ENCODE peak calls at places on chromosome 22, in nine cellular contexts. N is hypothalamus; H is Ammon's horn; B is neuronal stem cell; O is CD4-positive, alpha-beta memory T cell; Q is GM12865; G is HCT116; X is T-helper 1 cell; E is AG04450. F is an unnamed sample.

GRCh38 chr22:18999416-18999815 is 63.3 kb upstream of the PRODH start:
- DNase-seq in N (no peak), H (no peak), B (no peak), O (no peak), Q (no peak), G (no peak), X (no peak), E (no peak), F (no peak)

GRCh38 chr22:49595465-49596078 is 232.1 kb downstream of the BRD1 start:
- DNase-seq in N (no peak), H (no peak), B (no peak), O (no peak), Q (no peak), G (no peak), X (no peak), E (no peak), F (no peak)

GRCh38 chr22:50737728-50738648 is at the start of gene ACR:
- DNase-seq in N (no peak), H (no peak), B (no peak), O (no peak), Q (no peak), G (no peak), X (no peak), E (no peak), F (no peak)

GRCh38 chr22:38871360-38872171 is 450 bp downstream of the CBX6 start:
- DNase-seq in N (no peak), H (no peak), B (no peak), O (peak; percentile 32), Q (no peak), G (no peak), X (no peak), E (no peak), F (peak; percentile 18)

GRCh38 chr22:25402501-25403283 is 161.8 kb upstream of the GRK3 start:
- DNase-seq in N (no peak), H (no peak), B (no peak), O (no peak), Q (no peak), G (no peak), X (no peak), E (no peak), F (no peak)

GRCh38 chr22:43337946-43338345 is 5.2 kb downstream of the SCUBE1 start:
- DNase-seq in N (no peak), H (no peak), B (no peak), O (no peak), Q (no peak), G (no peak), X (no peak), E (no peak), F (no peak)

GRCh38 chr22:48268771-48269552 is 1506.5 kb downstream of the TBC1D22A start:
- DNase-seq in N (no peak), H (no peak), B (no peak), O (no peak), Q (no peak), G (no peak), X (no peak), E (no peak), F (no peak)

GRCh38 chr22:24807284-24807950 is 1.4 kb downstream of the SGSM1 start:
- DNase-seq in N (no peak), H (peak; percentile 52), B (no peak), O (no peak), Q (no peak), G (no peak), X (no peak), E (no peak), F (no peak)

GRCh38 chr22:40498454-40499186 is 128.2 kb downstream of the SGSM3 start:
- DNase-seq in N (no peak), H (no peak), B (no peak), O (no peak), Q (peak; percentile 62), G (peak; percentile 91), X (no peak), E (peak; percentile 89), F (no peak)

GRCh38 chr22:43825651-43826050 is 13.5 kb upstream of the EFCAB6 start:
- DNase-seq in N (no peak), H (no peak), B (no peak), O (no peak), Q (no peak), G (no peak), X (no peak), E (no peak), F (no peak)

GRCh38 chr22:20422965-20423635 is 14.5 kb downstream of the SCARF2 start:
- DNase-seq in N (peak; percentile 81), H (peak; percentile 91), B (no peak), O (no peak), Q (no peak), G (no peak), X (no peak), E (no peak), F (no peak)

GRCh38 chr22:24984122-24984521 is 31.6 kb downstream of the KIAA1671 start:
- DNase-seq in N (no peak), H (no peak), B (no peak), O (no peak), Q (no peak), G (no peak), X (no peak), E (no peak), F (no peak)

GRCh38 chr22:44526431-44527115 is 28.5 kb upstream of the RTL6 start:
- DNase-seq in N (no peak), H (no peak), B (no peak), O (no peak), Q (no peak), G (no peak), X (no peak), E (no peak), F (no peak)

GRCh38 chr22:50548046-50548912 is 2.6 kb downstream of the KLHDC7B start:
- DNase-seq in N (no peak), H (no peak), B (no peak), O (peak; percentile 61), Q (no peak), G (no peak), X (no peak), E (no peak), F (peak; percentile 62)

GRCh38 chr22:30754971-30755759 is 60.5 kb downstream of the OSBP2 start:
- DNase-seq in N (peak; percentile 9), H (peak; percentile 75), B (peak; percentile 51), O (peak; percentile 23), Q (peak; percentile 89), G (peak; percentile 66), X (no peak), E (peak; percentile 61), F (peak; percentile 12)

GRCh38 chr22:50507421-50507990 is at the start of gene LMF2:
- DNase-seq in N (no peak), H (peak; percentile 96), B (no peak), O (peak; percentile 86), Q (no peak), G (no peak), X (peak; percentile 88), E (no peak), F (peak; percentile 94)

GRCh38 chr22:30941363-30941740 is 27.2 kb downstream of the MORC2 start:
- DNase-seq in N (no peak), H (no peak), B (no peak), O (no peak), Q (no peak), G (no peak), X (no peak), E (no peak), F (peak; percentile 13)

GRCh38 chr22:39361495-39361894 is 11.7 kb downstream of the SYNGR1 start:
- DNase-seq in N (no peak), H (no peak), B (no peak), O (no peak), Q (no peak), G (no peak), X (no peak), E (no peak), F (no peak)

GRCh38 chr22:24270556-24271405 is at the start of gene SPECC1L:
- DNase-seq in N (peak; percentile 95), H (peak; percentile 91), B (peak; percentile 95), O (peak; percentile 90), Q (peak; percentile 96), G (peak; percentile 84), X (peak; percentile 82), E (peak; percentile 85), F (peak; percentile 90)

GRCh38 chr22:39765029-39765428 is 128.5 kb downstream of the ENTHD1 start:
- DNase-seq in N (no peak), H (no peak), B (no peak), O (no peak), Q (no peak), G (no peak), X (no peak), E (no peak), F (no peak)

GRCh38 chr22:39356464-39356863 is 6.7 kb downstream of the SYNGR1 start:
- DNase-seq in N (no peak), H (peak; percentile 77), B (no peak), O (no peak), Q (no peak), G (no peak), X (no peak), E (no peak), F (no peak)

GRCh38 chr22:48757581-48757980 is 1070.1 kb downstream of the BRD1 start:
- DNase-seq in N (no peak), H (no peak), B (no peak), O (no peak), Q (no peak), G (no peak), X (no peak), E (no peak), F (no peak)

GRCh38 chr22:32396746-32397145 is 15.3 kb downstream of the RTCB start:
- DNase-seq in N (no peak), H (no peak), B (no peak), O (no peak), Q (no peak), G (no peak), X (no peak), E (no peak), F (no peak)

GRCh38 chr22:38645430-38645829 is 10.8 kb downstream of the FAM227A start:
- DNase-seq in N (no peak), H (no peak), B (no peak), O (no peak), Q (no peak), G (no peak), X (no peak), E (no peak), F (no peak)

F was measured in activated effector memory CD4-positive, alpha-beta T cell treated with Interleukin-2 at 50 U/mL for 16 hours.